ENCODE peak calls at places on chromosomes 13 and 19, in six cellular contexts. Y is AG08395, M is heart left ventricle, O is NCI-H1105, I is left cardiac atrium, H is head of caudate nucleus. Q is an unnamed sample.

GRCh38 chr19:51181913-51182419 is 39.9 kb downstream of the SIGLEC7 start:
- DNase-seq in Y (no peak), M (no peak), O (no peak), I (no peak), H (peak), Q (no peak)

GRCh38 chr13:114128624-114129522 is 3.5 kb downstream of the RASA3 start:
- DNase-seq in Y (peak), M (peak), O (no peak), I (peak), H (peak), Q (peak)

GRCh38 chr19:50462970-50463369 is 13.3 kb upstream of the EMC10 start:
- DNase-seq in Y (no peak), M (no peak), O (no peak), I (no peak), H (no peak), Q (peak)

GRCh38 chr13:20673711-20674110 is 29.8 kb upstream of the IL17D start:
- DNase-seq in Y (no peak), M (no peak), O (no peak), I (no peak), H (no peak), Q (no peak)

GRCh38 chr13:26236306-26236705 is 14.2 kb upstream of the RNF6 start:
- DNase-seq in Y (no peak), M (no peak), O (no peak), I (no peak), H (no peak), Q (no peak)

GRCh38 chr19:49930483-49931011 is 1.2 kb upstream of the NUP62 start:
- DNase-seq in Y (no peak), M (peak), O (no peak), I (peak), H (no peak), Q (peak)

GRCh38 chr19:32404939-32405430 is 585 bp upstream of the DPY19L3 start:
- DNase-seq in Y (peak), M (peak), O (peak), I (peak), H (peak), Q (peak)

GRCh38 chr19:19113040-19113541 is 25.2 kb downstream of the TMEM161A start:
- DNase-seq in Y (peak), M (no peak), O (no peak), I (no peak), H (no peak), Q (no peak)

GRCh38 chr13:97849305-97849704 is 104.2 kb upstream of the IPO5 start:
- DNase-seq in Y (peak), M (no peak), O (no peak), I (no peak), H (no peak), Q (no peak)

GRCh38 chr13:49112782-49113525 is 107.2 kb upstream of the MLNR start:
- DNase-seq in Y (no peak), M (no peak), O (no peak), I (no peak), H (no peak), Q (no peak)

GRCh38 chr19:3387645-3388589 is 21.5 kb downstream of the NFIC start:
- DNase-seq in Y (peak), M (peak), O (peak), I (peak), H (peak), Q (peak)

GRCh38 chr19:2461751-2462634 is 5.2 kb upstream of the LMNB2 start:
- DNase-seq in Y (peak), M (peak), O (peak), I (peak), H (peak), Q (peak)

GRCh38 chr13:60837806-60838205 is 440.8 kb downstream of the TDRD3 start:
- DNase-seq in Y (no peak), M (no peak), O (no peak), I (no peak), H (no peak), Q (no peak)